ENCODE peak calls at places on chromosomes 16 and 17, in nine cellular contexts. Z, A, E, T, F, B, Q, S and W are unnamed samples.
A peak's percentile ranks its signal among the peaks of the same experiment; 100 is the strongest.

GRCh38 chr17:79033741-79034501 is 10.0 kb downstream of the C1QTNF1 start:
- DNase-seq in Z (no peak), A (no peak), E (no peak), T (no peak), F (no peak), B (peak; percentile 51), Q (peak; percentile 77), S (no peak), W (no peak)

GRCh38 chr17:14297161-14297851 is 3.6 kb upstream of the HS3ST3B1 start:
- DNase-seq in Z (peak; percentile 80), A (peak; percentile 77), E (peak; percentile 80), T (peak; percentile 77), F (peak; percentile 60), B (peak; percentile 58), Q (no peak), S (peak; percentile 55), W (no peak)

GRCh38 chr17:29577778-29578211 is 9.3 kb downstream of the TP53I13 start:
- DNase-seq in Z (no peak), A (no peak), E (no peak), T (peak; percentile 59), F (peak; percentile 48), B (no peak), Q (no peak), S (no peak), W (no peak)

GRCh38 chr17:19244796-19245195 is 7.6 kb downstream of the EPN2 start:
- DNase-seq in Z (no peak), A (no peak), E (no peak), T (no peak), F (no peak), B (no peak), Q (no peak), S (no peak), W (no peak)

GRCh38 chr16:86891121-86891520 is 312.8 kb downstream of the FOXL1 start:
- DNase-seq in Z (no peak), A (no peak), E (no peak), T (no peak), F (no peak), B (no peak), Q (no peak), S (no peak), W (no peak)

GRCh38 chr16:55116165-55116894 is 185.7 kb downstream of the IRX5 start:
- DNase-seq in Z (no peak), A (no peak), E (no peak), T (peak; percentile 64), F (no peak), B (peak; percentile 82), Q (peak; percentile 18), S (no peak), W (no peak)

GRCh38 chr17:69434164-69434579 is 19.7 kb downstream of the MAP2K6 start:
- DNase-seq in Z (peak; percentile 53), A (no peak), E (no peak), T (peak; percentile 6), F (peak; percentile 57), B (no peak), Q (no peak), S (peak; percentile 24), W (no peak)

GRCh38 chr17:30170415-30170987 is 53.9 kb downstream of the NSRP1 start:
- DNase-seq in Z (no peak), A (no peak), E (no peak), T (no peak), F (no peak), B (no peak), Q (no peak), S (no peak), W (no peak)

GRCh38 chr17:82687375-82687861 is 11.1 kb downstream of the RAB40B start:
- DNase-seq in Z (no peak), A (no peak), E (no peak), T (no peak), F (no peak), B (peak; percentile 62), Q (peak; percentile 92), S (peak; percentile 76), W (no peak)

GRCh38 chr17:62859146-62859545 is 51.0 kb upstream of the MARCHF10 start:
- DNase-seq in Z (no peak), A (no peak), E (no peak), T (peak; percentile 69), F (peak; percentile 90), B (peak; percentile 47), Q (no peak), S (no peak), W (peak; percentile 25)

GRCh38 chr17:57366558-57367351 is 110.4 kb downstream of the MSI2 start:
- DNase-seq in Z (peak; percentile 26), A (no peak), E (no peak), T (no peak), F (peak; percentile 23), B (no peak), Q (no peak), S (no peak), W (no peak)

DNA sequence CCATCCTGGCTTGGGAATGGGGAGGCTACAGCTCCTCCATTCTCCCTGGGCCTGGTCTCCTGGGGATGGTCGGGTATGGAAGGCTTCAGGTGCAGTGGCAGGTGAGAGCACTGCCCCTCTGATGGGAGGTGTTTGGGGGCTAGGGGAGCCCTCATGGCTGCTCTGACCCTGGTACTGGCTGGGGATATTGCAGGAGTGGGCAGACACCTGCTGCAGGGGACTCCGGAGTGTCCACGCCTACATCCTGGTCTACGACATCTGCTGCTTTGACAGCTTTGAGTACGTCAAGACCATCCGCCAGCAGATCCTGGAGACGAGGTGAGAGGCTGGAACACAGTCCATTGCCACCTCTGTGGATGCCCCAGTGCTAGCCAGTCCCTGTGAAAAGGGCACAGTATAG is 8.8 kb downstream of the RASL10B start:
- DNase-seq in Z (no peak), A (no peak), E (no peak), T (no peak), F (no peak), B (no peak), Q (no peak), S (no peak), W (no peak)
- TF ChIP-seq CTCF in Z (no peak), A (no peak), E (no peak), T (no peak), F (no peak), B (no peak), Q (no peak), S (no peak), W (no peak)

GRCh38 chr16:19717781-19718623 is at the start of the genes IQCK and KNOP1:
- DNase-seq in Z (peak; percentile 94), A (peak; percentile 91), E (peak; percentile 88), T (peak; percentile 88), F (peak; percentile 90), B (peak; percentile 92), Q (peak; percentile 81), S (peak; percentile 93), W (peak; percentile 53)
- TF ChIP-seq CTCF in Z (peak; percentile 4), A (no peak), E (no peak), T (no peak), F (no peak), B (peak; percentile 7), Q (no peak), S (no peak), W (no peak)

GRCh38 chr16:81881228-81881627 is 102.1 kb downstream of the PLCG2 start:
- DNase-seq in Z (no peak), A (no peak), E (no peak), T (no peak), F (no peak), B (no peak), Q (no peak), S (no peak), W (no peak)

GRCh38 chr16:81880816-81881215 is 101.7 kb downstream of the PLCG2 start:
- DNase-seq in Z (no peak), A (no peak), E (no peak), T (no peak), F (no peak), B (no peak), Q (no peak), S (no peak), W (no peak)

GRCh38 chr16:81882559-81882958 is 103.5 kb downstream of the PLCG2 start:
- DNase-seq in Z (no peak), A (no peak), E (no peak), T (no peak), F (no peak), B (no peak), Q (no peak), S (no peak), W (no peak)

GRCh38 chr16:81878529-81878928 is 99.4 kb downstream of the PLCG2 start:
- DNase-seq in Z (no peak), A (no peak), E (no peak), T (no peak), F (no peak), B (no peak), Q (no peak), S (no peak), W (no peak)

GRCh38 chr16:81879625-81880024 is 100.5 kb downstream of the PLCG2 start:
- DNase-seq in Z (no peak), A (no peak), E (no peak), T (no peak), F (no peak), B (no peak), Q (no peak), S (no peak), W (no peak)
- TF ChIP-seq CTCF in Z (no peak), A (peak; percentile 66), E (peak; percentile 31), T (no peak), F (no peak), B (peak; percentile 33), Q (no peak), S (peak; percentile 27), W (no peak)

GRCh38 chr16:90020838-90021382 is 1.7 kb upstream of the DBNDD1 start:
- DNase-seq in Z (no peak), A (no peak), E (no peak), T (peak; percentile 33), F (peak; percentile 28), B (no peak), Q (no peak), S (no peak), W (no peak)

GRCh38 chr16:90019201-90019542 is at the start of gene DBNDD1:
- DNase-seq in Z (no peak), A (peak; percentile 47), E (no peak), T (no peak), F (no peak), B (no peak), Q (no peak), S (no peak), W (no peak)

GRCh38 chr16:90018297-90019200 is 707 bp downstream of the DBNDD1 start:
- DNase-seq in Z (peak; percentile 56), A (peak; percentile 57), E (peak; percentile 31), T (no peak), F (no peak), B (no peak), Q (no peak), S (peak; percentile 55), W (no peak)

GRCh38 chr16:90020260-90020837 is 1.1 kb upstream of the DBNDD1 start:
- DNase-seq in Z (no peak), A (no peak), E (no peak), T (no peak), F (no peak), B (no peak), Q (no peak), S (peak; percentile 20), W (no peak)

DNA sequence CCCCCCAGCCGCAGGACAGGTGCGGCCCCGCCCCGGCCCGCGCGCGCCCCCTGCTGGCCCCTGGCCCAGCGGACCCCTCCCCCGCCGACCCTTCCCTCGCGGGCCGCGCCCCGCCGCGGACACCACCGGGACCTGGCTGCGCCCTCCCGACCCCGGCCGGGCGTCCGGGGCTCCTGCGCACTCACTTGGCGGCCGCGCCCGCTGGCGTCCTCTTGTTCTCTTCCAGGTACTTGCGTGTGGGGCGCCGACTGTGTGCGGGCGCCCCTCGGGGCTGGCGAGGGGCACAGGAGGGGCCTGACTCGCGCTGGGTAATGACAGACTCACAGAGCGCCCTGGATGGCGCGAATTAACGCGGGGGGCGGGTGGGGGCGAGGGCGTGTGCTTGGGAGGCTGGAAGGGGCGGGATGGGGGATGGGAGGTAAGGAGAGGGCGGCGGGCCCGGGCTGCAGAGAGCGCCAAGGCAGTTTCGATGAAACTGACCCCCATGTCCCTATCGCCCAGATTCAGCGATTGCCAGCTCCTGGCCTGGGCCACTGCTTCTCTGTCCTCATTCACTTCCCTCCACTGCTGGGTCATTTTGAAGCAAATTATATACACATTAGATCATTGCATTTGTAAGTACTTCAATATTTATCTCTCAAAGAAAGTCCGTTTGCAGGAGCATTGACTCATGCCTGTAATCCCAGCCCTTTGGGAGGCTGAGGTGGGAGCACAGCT is 445 bp upstream of the DBNDD1 start:
- DNase-seq in Z (peak; percentile 80), A (peak; percentile 70), E (peak; percentile 65), T (peak; percentile 60), F (peak; percentile 26), B (peak; percentile 21), Q (no peak), S (peak; percentile 85), W (no peak)
- TF ChIP-seq CTCF in Z (peak; percentile 34), A (peak; percentile 42), E (peak; percentile 59), T (no peak), F (no peak), B (peak; percentile 17), Q (no peak), S (peak; percentile 53), W (no peak)